ENCODE peak calls at places on chromosomes 7 and 10, in four cellular contexts. U, X, J and Q are unnamed samples.

GRCh38 chr7:1160665-1161010 is 642 bp upstream of the ZFAND2A start:
- DNase-seq in U (no peak), J (no peak), X (peak; percentile 37), Q (no peak)

GRCh38 chr10:131943021-131943814 is 38.5 kb downstream of the BNIP3 start:
- DNase-seq in U (no peak), X (no peak), J (peak; percentile 20), Q (no peak)

GRCh38 chr7:112207106-112207592 is 654 bp downstream of the ZNF277 start:
- DNase-seq in X (no peak), U (no peak), J (no peak), Q (no peak)

GRCh38 chr10:100908378-100908777 is 4.4 kb upstream of the SLF2 start:
- DNase-seq in X (no peak), U (no peak), J (no peak), Q (no peak)

GRCh38 chr10:62562795-62563194 is 188.6 kb downstream of the ZNF365 start:
- DNase-seq in J (no peak), X (no peak), U (no peak), Q (no peak)

GRCh38 chr10:29243750-29244149 is 45.1 kb upstream of the LYZL1 start:
- DNase-seq in X (no peak), U (no peak), J (no peak), Q (no peak)

GRCh38 chr7:17651926-17652385 is 288.3 kb downstream of the SNX13 start:
- DNase-seq in J (peak; percentile 93), U (no peak), X (no peak), Q (no peak)

GRCh38 chr7:151715661-151716338 is 161.1 kb downstream of the PRKAG2 start:
- DNase-seq in X (no peak), U (no peak), J (no peak), Q (no peak)

GRCh38 chr7:107937514-107937913 is 46.5 kb downstream of the DLD start:
- DNase-seq in X (no peak), J (no peak), U (no peak), Q (no peak)

GRCh38 chr10:60230892-60231291 is 158.8 kb downstream of the ANK3 start:
- DNase-seq in J (peak; percentile 38), U (no peak), X (no peak), Q (no peak)

GRCh38 chr10:73768881-73769280 is 13.0 kb upstream of the CHCHD1 start:
- DNase-seq in J (no peak), U (peak; percentile 44), X (no peak), Q (peak; percentile 54)

GRCh38 chr7:137539111-137539715 is 195.7 kb upstream of the PTN start:
- DNase-seq in U (no peak), J (peak; percentile 84), X (no peak), Q (no peak)

GRCh38 chr7:35762781-35763180 is 38.1 kb upstream of the SEPTIN7 start:
- DNase-seq in U (no peak), X (no peak), J (no peak), Q (no peak)

GRCh38 chr7:44979481-44980392 is 922 bp upstream of the MYO1G start:
- DNase-seq in X (no peak), J (peak; percentile 31), U (no peak), Q (no peak)

GRCh38 chr7:20435305-20435704 is 104.6 kb downstream of the ITGB8 start:
- DNase-seq in U (no peak), X (peak; percentile 70), J (peak; percentile 17), Q (no peak)

GRCh38 chr7:105387621-105388372 is 924 bp downstream of the SRPK2 start:
- DNase-seq in U (peak; percentile 32), J (peak; percentile 34), X (peak; percentile 68), Q (peak; percentile 69)

GRCh38 chr10:21953585-21954057 is 49.9 kb downstream of the DNAJC1 start:
- DNase-seq in X (no peak), U (no peak), J (peak; percentile 72), Q (no peak)

GRCh38 chr10:86362129-86362527 is 4.5 kb downstream of the GRID1 start:
- DNase-seq in J (no peak), X (no peak), U (no peak), Q (no peak)

GRCh38 chr7:121755818-121756501 is 117.0 kb upstream of the PTPRZ1 start:
- DNase-seq in U (no peak), J (no peak), X (no peak), Q (no peak)

GRCh38 chr10:88455831-88456230 is 127.3 kb downstream of the RNLS start:
- DNase-seq in J (no peak), U (no peak), X (no peak), Q (no peak)

GRCh38 chr10:132397036-132397541 is at the start of gene PWWP2B:
- DNase-seq in X (peak; percentile 69), J (peak; percentile 28), U (peak; percentile 54), Q (peak; percentile 69)

GRCh38 chr7:117937049-117937448 is 63.8 kb upstream of the CTTNBP2 start:
- DNase-seq in X (no peak), U (no peak), J (no peak), Q (no peak)

GRCh38 chr10:133592716-133593115 is 27.3 kb upstream of the SYCE1 start:
- DNase-seq in X (no peak), J (no peak), U (no peak), Q (no peak)
- H3K9me3 ChIP-seq in X (no peaks in the 10 kb centered on the region), J (no peaks in the 10 kb centered on the region), U (no peaks in the 10 kb centered on the region), Q (no peaks in the 10 kb centered on the region)

GRCh38 chr10:72738476-72738875 is 46.5 kb downstream of the MCU start:
- DNase-seq in X (no peak), U (no peak), J (peak; percentile 14), Q (no peak)

GRCh38 chr10:72735288-72735926 is 43.5 kb downstream of the MCU start:
- DNase-seq in X (no peak), J (no peak), U (no peak), Q (no peak)

GRCh38 chr10:72733989-72734388 is 42.0 kb downstream of the MCU start:
- DNase-seq in X (no peak), U (no peak), J (no peak), Q (no peak)

GRCh38 chr10:72736176-72736795 is 44.3 kb downstream of the MCU start:
- DNase-seq in X (no peak), J (peak; percentile 74), U (no peak), Q (no peak)

DNA sequence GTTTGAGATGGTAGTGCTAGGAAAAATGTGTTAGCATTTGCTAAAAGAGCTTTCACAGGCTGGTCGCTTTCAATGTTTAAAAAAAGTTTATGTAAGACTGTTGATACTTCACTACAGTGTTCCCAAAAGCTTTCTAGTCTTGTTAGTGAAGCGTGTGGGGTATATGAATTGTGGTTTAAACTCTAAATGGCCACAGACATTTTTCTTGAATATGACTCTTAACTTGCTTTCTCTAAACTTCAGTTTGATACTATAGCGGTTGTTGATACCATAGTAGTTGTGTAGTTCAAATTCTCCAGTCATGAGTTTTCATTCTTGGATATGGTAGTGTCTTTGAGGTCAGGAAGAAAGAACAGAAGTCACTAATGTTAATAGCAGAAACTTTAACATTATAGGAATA is 44.9 kb downstream of the MCU start:
- DNase-seq in J (peak; percentile 39), U (no peak), X (no peak), Q (no peak)
- H3K4me1 ChIP-seq in J (peaks cover 5% of the 10 kb centered on the region), U (no peaks in the 10 kb centered on the region), X (peaks cover 75% of the 10 kb centered on the region), Q (no peaks in the 10 kb centered on the region)

DNA sequence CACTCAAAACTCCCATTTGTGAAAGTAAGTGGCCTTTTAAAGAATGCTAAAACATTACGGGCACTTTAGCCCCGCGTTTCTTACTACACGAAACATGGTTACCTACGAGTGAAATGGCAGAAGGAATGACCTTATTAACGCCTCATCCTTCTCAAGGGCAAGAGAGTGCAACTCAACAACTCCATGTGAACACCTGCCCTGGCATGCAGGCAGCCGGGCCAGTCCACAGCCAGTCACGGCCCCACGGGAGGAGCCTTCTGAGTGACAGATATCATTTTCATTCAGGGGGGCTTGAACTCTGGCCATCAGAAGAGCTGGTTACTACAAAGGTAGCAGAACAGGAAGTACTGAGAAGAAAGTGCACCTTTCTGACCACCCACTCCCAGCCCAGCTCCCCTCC is 236.1 kb downstream of the PTPRN2 start:
- DNase-seq in J (no peak), X (no peak), U (no peak), Q (no peak)
- H3K9me3 ChIP-seq in J (no peaks in the 10 kb centered on the region), X (no peaks in the 10 kb centered on the region), U (no peaks in the 10 kb centered on the region), Q (no peaks in the 10 kb centered on the region)

DNA sequence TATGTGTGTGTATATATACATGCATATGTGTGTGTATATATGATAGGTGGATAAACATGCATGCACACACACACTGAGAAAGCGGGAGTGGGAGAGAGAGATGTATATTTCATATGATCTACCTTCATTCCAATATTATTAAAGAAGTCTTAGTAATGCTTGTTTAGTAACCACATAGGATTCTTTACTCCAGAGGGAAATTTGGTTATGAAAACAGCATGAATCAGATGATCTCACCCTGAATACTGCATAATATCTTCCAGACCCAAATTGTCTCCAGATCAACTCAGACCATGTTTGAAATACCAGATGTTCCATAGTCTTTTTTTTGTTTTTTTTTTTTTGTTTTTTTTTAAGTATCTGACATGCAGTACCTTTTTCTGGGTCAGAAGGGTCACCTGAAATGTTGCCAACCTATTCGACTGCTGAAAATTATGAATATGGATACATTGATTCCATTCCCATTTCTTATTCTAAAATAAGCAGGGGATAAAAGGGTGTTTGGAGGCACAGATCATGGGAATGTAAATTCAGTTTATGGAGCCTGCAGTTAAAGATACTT is 17.4 kb downstream of the TES start:
- DNase-seq in J (peak; percentile 85), X (no peak), U (no peak), Q (no peak)
- H3K4me1 ChIP-seq in J (peaks cover 30% of the 10 kb centered on the region), X (peaks cover 18% of the 10 kb centered on the region), U (peaks cover 54% of the 10 kb centered on the region), Q (peaks cover 85% of the 10 kb centered on the region)